ENCODE peak calls at places on chromosome 4, in four cellular contexts. K is endothelial cell, V is ELR, A is GM12892. I is an unnamed sample.

GRCh38 chr4:163693776-163694175 is 199.3 kb downstream of the TMA16 start:
- DNase-seq in A (no peak), K (no peak), V (peak; percentile 86), I (peak; percentile 32)

GRCh38 chr4:80215449-80216052 is 18.2 kb downstream of the PRDM8 start:
- DNase-seq in K (no peak), V (peak; percentile 72), A (no peak), I (peak; percentile 39)

GRCh38 chr4:113971706-113972360 is 7.6 kb downstream of the ARSJ start:
- DNase-seq in K (no peak), A (no peak), V (peak; percentile 76), I (no peak)

GRCh38 chr4:26157541-26157940 is 163.3 kb upstream of the RBPJ start:
- DNase-seq in A (no peak), K (no peak), V (no peak), I (no peak)

GRCh38 chr4:172147702-172148101 is 334.5 kb downstream of the GALNTL6 start:
- DNase-seq in V (peak; percentile 47), A (no peak), K (no peak), I (no peak)

GRCh38 chr4:133623847-133624246 is 474.8 kb downstream of the PCDH10 start:
- DNase-seq in K (no peak), A (no peak), V (no peak), I (no peak)

GRCh38 chr4:123284166-123284565 is 112.4 kb upstream of the SPRY1 start:
- DNase-seq in V (no peak), A (no peak), K (no peak), I (no peak)

GRCh38 chr4:10732235-10732975 is 47.8 kb upstream of the CLNK start:
- DNase-seq in V (no peak), K (no peak), A (no peak), I (no peak)

GRCh38 chr4:180855184-180855583 is 1388.0 kb upstream of the TENM3 start:
- DNase-seq in A (no peak), V (no peak), K (no peak), I (no peak)

GRCh38 chr4:123438031-123438430 is 41.4 kb downstream of the SPRY1 start:
- DNase-seq in V (no peak), A (no peak), K (no peak), I (no peak)

GRCh38 chr4:74418063-74418670 is 26.8 kb upstream of the AREG start:
- DNase-seq in K (no peak), A (no peak), V (peak; percentile 92), I (peak; percentile 96)